ENCODE peak calls at places on chromosomes 5 and 9, in four cellular contexts. L is sigmoid colon, E is HepG2, R is tibial nerve. F is an unnamed sample.

GRCh38 chr5:162497455-162497854 is 429.9 kb downstream of the GABRG2 start:
- DNase-seq in E (no peak), L (no peak), R (no peak), F (no peak)

GRCh38 chr9:120324996-120325642 is 254.8 kb downstream of the CDK5RAP2 start:
- DNase-seq in E (no peak), R (no peak), L (no peak), F (no peak)

GRCh38 chr5:135433626-135434426 is 13.3 kb downstream of the DCANP1 start:
- DNase-seq in R (no peak), L (no peak), E (peak; percentile 58), F (no peak)

GRCh38 chr9:6910032-6910431 is 152.3 kb downstream of the KDM4C start:
- DNase-seq in E (no peak), L (no peak), R (no peak), F (no peak)

GRCh38 chr5:137630216-137630971 is 105.5 kb downstream of the KLHL3 start:
- DNase-seq in E (no peak), L (no peak), R (no peak), F (no peak)

GRCh38 chr9:100216178-100216787 is 117.2 kb downstream of the INVS start:
- DNase-seq in E (peak; percentile 16), R (peak; percentile 53), L (no peak), F (no peak)

GRCh38 chr5:112684737-112685136 is 52.9 kb upstream of the APC start:
- DNase-seq in R (no peak), L (no peak), E (no peak), F (no peak)

GRCh38 chr9:96741771-96742170 is 36.1 kb downstream of the ZNF510 start:
- DNase-seq in R (no peak), L (no peak), E (no peak), F (no peak)

GRCh38 chr9:92385953-92386352 is 18.4 kb downstream of the OGN start:
- DNase-seq in E (no peak), R (no peak), L (no peak), F (no peak)

GRCh38 chr9:120942186-120943001 is 15.8 kb upstream of the TRAF1 start:
- DNase-seq in E (no peak), R (no peak), L (peak; percentile 76), F (no peak)

GRCh38 chr5:16690243-16690839 is 73.5 kb upstream of the RETREG1 start:
- DNase-seq in L (no peak), E (peak; percentile 59), R (peak; percentile 22), F (no peak)

GRCh38 chr9:82991684-82992083 is 71.3 kb downstream of the RASEF start:
- DNase-seq in L (no peak), E (peak; percentile 77), R (peak; percentile 7), F (no peak)

GRCh38 chr5:176779537-176779936 is 30.8 kb upstream of the UNC5A start:
- DNase-seq in L (peak; percentile 15), R (no peak), E (no peak), F (no peak)

GRCh38 chr5:167485395-167485794 is 806.0 kb upstream of the WWC1 start:
- DNase-seq in R (no peak), E (no peak), L (no peak), F (no peak)

GRCh38 chr5:176743136-176743827 is 67.1 kb upstream of the UNC5A start:
- DNase-seq in E (no peak), R (no peak), L (no peak), F (no peak)

GRCh38 chr5:93076096-93076495 is 504.9 kb downstream of the NR2F1-AS1 start:
- DNase-seq in E (no peak), R (no peak), L (no peak), F (no peak)

GRCh38 chr5:112125910-112126309 is 293.2 kb downstream of the EPB41L4A start:
- DNase-seq in L (no peak), R (no peak), E (no peak), F (no peak)

GRCh38 chr9:32525506-32525905 is 490 bp downstream of the RIGI start:
- DNase-seq in E (no peak), L (no peak), R (peak; percentile 13), F (no peak)

GRCh38 chr5:74318985-74319563 is 321.5 kb downstream of the ENC1 start:
- DNase-seq in R (no peak), L (no peak), E (no peak), F (no peak)

GRCh38 chr9:127783111-127783621 is 2.7 kb upstream of the CDK9 start:
- DNase-seq in E (no peak), L (peak; percentile 77), R (no peak), F (no peak)

GRCh38 chr5:135207866-135208265 is 173.8 kb upstream of the PITX1 start:
- DNase-seq in E (no peak), R (no peak), L (no peak), F (no peak)

GRCh38 chr5:158621381-158621780 is 478.3 kb downstream of the EBF1 start:
- DNase-seq in R (no peak), E (no peak), L (no peak), F (no peak)

GRCh38 chr5:133992429-133993151 is 12.2 kb downstream of the VDAC1 start:
- DNase-seq in L (no peak), R (no peak), E (no peak), F (no peak)

GRCh38 chr5:175796536-175797499 is 74.6 kb upstream of the CPLX2 start:
- DNase-seq in R (peak; percentile 40), E (peak; percentile 68), L (no peak), F (peak; percentile 38)

GRCh38 chr5:59246470-59247250 is 646.9 kb downstream of the PDE4D start:
- DNase-seq in R (no peak), E (no peak), L (no peak), F (no peak)

GRCh38 chr9:33447404-33448158 is at the start of gene AQP3:
- DNase-seq in E (peak; percentile 11), L (peak; percentile 80), R (peak; percentile 18), F (peak; percentile 51)

GRCh38 chr5:173187054-173187743 is 42.9 kb downstream of the BNIP1 start:
- DNase-seq in L (no peak), E (peak; percentile 15), R (no peak), F (no peak)

DNA sequence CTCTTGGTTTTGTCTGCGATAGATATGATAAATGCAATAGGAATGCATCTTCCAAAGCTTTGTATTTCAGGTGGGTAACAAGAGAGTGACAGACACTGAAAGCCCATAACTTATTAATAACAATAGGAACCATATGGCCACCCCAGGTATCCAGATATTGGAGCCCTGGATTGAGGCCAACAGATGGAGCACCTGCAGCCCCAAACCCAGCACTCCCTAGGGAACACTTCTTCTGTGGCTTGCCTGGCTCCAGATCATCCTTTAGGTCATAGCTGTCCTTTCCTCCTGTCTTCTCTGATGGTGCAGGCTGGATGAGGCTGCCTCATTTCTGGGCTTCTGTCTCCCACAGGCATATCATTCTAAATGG is 5.0 kb upstream of the IL3 start:
- DNase-seq in R (no peak), E (no peak), L (no peak), F (no peak)
- H3K4me1 ChIP-seq in R (no peaks in the 10 kb centered on the region), E (no peaks in the 10 kb centered on the region), L (no peaks in the 10 kb centered on the region), F (no peaks in the 10 kb centered on the region)

GRCh38 chr9:9938432-9938831 is 674.4 kb downstream of the PTPRD start:
- DNase-seq in E (no peak), R (no peak), L (no peak), F (no peak)

DNA sequence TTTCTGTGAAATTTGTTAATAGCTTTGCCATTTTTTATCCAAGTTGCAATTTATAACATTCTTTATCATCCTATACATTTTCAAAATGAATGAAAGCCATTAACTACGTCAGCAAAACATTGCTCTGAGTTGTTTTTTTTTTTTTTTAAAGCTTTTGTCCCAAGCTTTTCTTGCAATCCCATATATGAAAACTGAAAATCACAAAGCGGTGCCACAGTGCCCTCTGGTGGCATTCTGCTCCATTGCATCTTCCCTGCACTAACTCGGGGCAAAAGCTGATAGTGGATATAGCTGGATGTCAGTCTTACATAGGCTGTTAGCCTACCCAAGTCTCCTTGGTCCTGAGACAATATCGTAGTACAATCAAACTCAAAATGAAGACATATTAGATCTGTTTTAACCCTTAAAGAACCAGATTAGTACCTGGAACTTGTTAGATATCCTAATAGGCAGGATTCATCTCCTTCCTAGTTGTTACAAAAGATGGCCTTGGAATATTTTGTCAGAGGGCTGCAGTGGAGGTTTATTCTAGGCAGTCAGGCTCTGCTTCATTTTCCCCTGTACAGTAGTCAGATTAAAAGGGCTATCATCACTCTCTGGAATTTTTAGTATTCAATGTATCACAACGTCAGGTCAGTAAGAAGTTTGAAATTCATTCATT is 669.9 kb downstream of the PTPRD start:
- DNase-seq in L (no peak), R (peak; percentile 45), E (peak; percentile 42), F (no peak)
- TF ChIP-seq CTCF in L (peak; percentile 64), R (peak; percentile 49), E (peak; percentile 82), F (peak; percentile 39)

GRCh38 chr9:133142657-133143592 is 20.8 kb downstream of the GBGT1 start:
- DNase-seq in R (no peak), L (no peak), E (no peak), F (no peak)
- H3K4me1 ChIP-seq in R (no peaks in the 10 kb centered on the region), L (peaks cover 63% of the 10 kb centered on the region), E (peaks cover 66% of the 10 kb centered on the region), F (peaks cover 4% of the 10 kb centered on the region)

DNA sequence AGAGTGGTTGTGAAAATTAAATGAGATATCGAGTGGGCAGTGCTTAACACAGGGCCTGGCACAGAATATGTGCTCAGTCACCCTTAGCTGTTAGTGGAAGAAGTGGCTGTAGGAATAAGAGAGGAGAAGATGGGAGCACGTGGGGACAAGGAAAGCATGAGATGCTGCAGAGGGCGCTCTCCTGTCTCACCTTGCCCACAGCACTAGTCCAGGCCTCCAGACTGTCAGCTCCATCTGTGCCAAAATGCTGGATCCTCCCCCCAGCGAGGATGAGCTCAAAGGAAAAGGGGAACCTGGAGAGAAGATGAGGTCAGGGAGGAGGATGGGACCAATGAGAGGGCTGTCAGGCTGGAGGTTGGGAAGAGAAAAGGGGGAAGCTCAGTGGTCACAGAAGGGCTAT is 12.5 kb downstream of the ARAP3 start:
- DNase-seq in R (no peak), E (no peak), L (no peak), F (no peak)
- TF ChIP-seq CTCF in R (no peak), E (no peak), L (no peak), F (no peak)

GRCh38 chr5:149247726-149248125 is 23.9 kb upstream of the AFAP1L1 start:
- DNase-seq in R (no peak), E (no peak), L (no peak), F (no peak)
- H3K4me1 ChIP-seq in R (no peaks in the 10 kb centered on the region), E (no peaks in the 10 kb centered on the region), L (no peaks in the 10 kb centered on the region), F (no peaks in the 10 kb centered on the region)

GRCh38 chr5:156870498-156870839 is 20.4 kb downstream of the PPP1R2B start:
- DNase-seq in L (no peak), E (no peak), R (no peak), F (no peak)
- TF ChIP-seq CTCF in L (no peak), E (no peak), R (no peak), F (no peak)

F was measured in uterus.